ENCODE peak calls at places on chromosomes 16 and 17, in six cellular contexts. S, G, X, I, L and J are unnamed samples.

GRCh38 chr17:61209524-61209923 is 190.1 kb upstream of the TBX2 start:
- ATAC-seq in L (no peak), I (no peak), S (no peak), X (peak; percentile 74), G (no peak), J (no peak)

GRCh38 chr17:75763613-75764416 is 1.2 kb downstream of the GALK1 start:
- ATAC-seq in G (no peak), X (peak; percentile 1), S (no peak), L (no peak), I (no peak), J (no peak)

GRCh38 chr16:27321013-27321960 is 7.5 kb downstream of the IL4R start:
- ATAC-seq in G (no peak), I (no peak), L (peak; percentile 27), S (no peak), X (no peak), J (no peak)

GRCh38 chr17:45333702-45334092 is 16.9 kb upstream of the MAP3K14 start:
- ATAC-seq in G (no peak), L (no peak), S (no peak), I (no peak), X (no peak), J (no peak)

GRCh38 chr17:77228224-77229215 is 87.8 kb downstream of the SEC14L1 start:
- ATAC-seq in I (no peak), G (no peak), L (no peak), X (peak; percentile 31), S (no peak), J (no peak)

GRCh38 chr16:87350681-87351319 is 32.8 kb downstream of the FBXO31 start:
- ATAC-seq in S (no peak), G (no peak), L (peak; percentile 30), I (no peak), X (peak; percentile 34), J (no peak)

GRCh38 chr17:69607162-69607834 is 192.8 kb downstream of the MAP2K6 start:
- ATAC-seq in S (peak; percentile 86), I (peak; percentile 78), X (peak; percentile 92), G (no peak), L (peak; percentile 82), J (peak; percentile 61)

GRCh38 chr16:12111819-12112218 is 135.3 kb downstream of the SNX29 start:
- ATAC-seq in S (no peak), L (no peak), I (no peak), G (no peak), X (no peak), J (no peak)

GRCh38 chr16:72787130-72787518 is 260.8 kb downstream of the ZFHX3 start:
- ATAC-seq in X (no peak), G (no peak), I (peak; percentile 2), S (peak; percentile 15), L (no peak), J (no peak)

GRCh38 chr17:28567604-28568003 is 3.7 kb downstream of the PIGS start:
- ATAC-seq in X (no peak), G (no peak), S (no peak), L (no peak), I (no peak), J (peak; percentile 66)

GRCh38 chr17:50721194-50722010 is 2.0 kb downstream of the LUC7L3 start:
- ATAC-seq in S (no peak), G (peak; percentile 25), X (no peak), L (no peak), I (peak; percentile 18), J (no peak)

GRCh38 chr17:59746849-59747445 is 39.5 kb downstream of the VMP1 start:
- ATAC-seq in X (peak; percentile 41), G (no peak), S (peak; percentile 71), L (no peak), I (peak; percentile 53), J (peak; percentile 64)

GRCh38 chr16:84271037-84271436 is 23.6 kb upstream of the WFDC1 start:
- ATAC-seq in I (no peak), G (no peak), X (no peak), S (no peak), L (no peak), J (no peak)

GRCh38 chr17:79685121-79685520 is 45.6 kb upstream of the ENPP7 start:
- ATAC-seq in X (no peak), I (no peak), S (no peak), L (no peak), G (no peak), J (no peak)

GRCh38 chr17:75455896-75456416 is 479 bp upstream of the TMEM94 start:
- ATAC-seq in G (peak; percentile 33), L (peak; percentile 56), S (peak; percentile 36), I (peak; percentile 15), X (peak; percentile 28), J (peak; percentile 5)

GRCh38 chr17:13931111-13931526 is 138.2 kb upstream of the COX10 start:
- ATAC-seq in L (peak; percentile 77), I (no peak), X (peak; percentile 90), G (no peak), S (no peak), J (peak; percentile 91)